ENCODE peak calls at places on chromosome 9, in eight cellular contexts. T, Y, M, E, R, H, Q and K are unnamed samples.

GRCh38 chr9:89676281-89676680 is 71.5 kb downstream of the GADD45G start:
- DNase-seq in T (no peak), Y (no peak), M (no peak), E (no peak), R (no peak), H (no peak), Q (no peak), K (peak; percentile 59)

GRCh38 chr9:15135167-15135792 is 171.7 kb downstream of the TTC39B start:
- DNase-seq in T (peak; percentile 57), Y (peak; percentile 74), M (peak; percentile 86), E (peak; percentile 84), R (peak; percentile 86), H (peak; percentile 95), Q (peak; percentile 78), K (peak; percentile 31)

GRCh38 chr9:120710110-120710981 is 3.9 kb downstream of the MEGF9 start:
- DNase-seq in T (peak; percentile 73), Y (peak; percentile 59), M (no peak), E (peak; percentile 67), R (no peak), H (peak; percentile 23), Q (peak; percentile 80), K (no peak)

GRCh38 chr9:94945191-94946144 is 219.0 kb downstream of the AOPEP start:
- DNase-seq in T (peak; percentile 82), Y (peak; percentile 86), M (peak; percentile 65), E (peak; percentile 96), R (no peak), H (no peak), Q (peak; percentile 84), K (no peak)

GRCh38 chr9:113921366-113921765 is 45.3 kb downstream of the ZNF618 start:
- DNase-seq in T (no peak), Y (no peak), M (no peak), E (no peak), R (no peak), H (no peak), Q (no peak), K (no peak)

GRCh38 chr9:114093761-114094505 is 5.2 kb downstream of the KIF12 start:
- DNase-seq in T (no peak), Y (no peak), M (no peak), E (no peak), R (no peak), H (no peak), Q (no peak), K (no peak)

GRCh38 chr9:133449760-133450159 is 10.0 kb upstream of the CACFD1 start:
- DNase-seq in T (peak; percentile 74), Y (no peak), M (peak; percentile 44), E (no peak), R (no peak), H (no peak), Q (no peak), K (no peak)

GRCh38 chr9:6049798-6050197 is 34.4 kb upstream of the RANBP6 start:
- DNase-seq in T (peak; percentile 48), Y (no peak), M (no peak), E (peak; percentile 25), R (no peak), H (peak; percentile 65), Q (no peak), K (no peak)

GRCh38 chr9:93450817-93451761 is at the start of gene FAM120A:
- DNase-seq in T (peak; percentile 81), Y (peak; percentile 72), M (peak; percentile 95), E (peak; percentile 54), R (peak; percentile 88), H (peak; percentile 75), Q (peak; percentile 58), K (no peak)

GRCh38 chr9:135500525-135501260 is at the start of gene MRPS2:
- DNase-seq in T (peak; percentile 81), Y (peak; percentile 86), M (peak; percentile 95), E (peak; percentile 77), R (peak; percentile 96), H (peak; percentile 93), Q (peak; percentile 80), K (peak; percentile 60)

GRCh38 chr9:81737871-81738507 is 48.6 kb upstream of the TLE1 start:
- DNase-seq in T (peak; percentile 78), Y (peak; percentile 88), M (peak; percentile 62), E (peak; percentile 92), R (no peak), H (no peak), Q (peak; percentile 89), K (no peak)

GRCh38 chr9:38771593-38771992 is 51.7 kb upstream of the FAM240B start:
- DNase-seq in T (no peak), Y (no peak), M (no peak), E (no peak), R (no peak), H (no peak), Q (no peak), K (no peak)

GRCh38 chr9:125494555-125494920 is 212.5 kb downstream of the MAPKAP1 start:
- DNase-seq in T (peak; percentile 9), Y (peak; percentile 35), M (no peak), E (peak; percentile 49), R (no peak), H (no peak), Q (peak; percentile 32), K (no peak)

GRCh38 chr9:81855538-81855937 is 72.7 kb upstream of the SPATA31D4 start:
- DNase-seq in T (peak; percentile 57), Y (peak; percentile 29), M (no peak), E (peak; percentile 78), R (no peak), H (no peak), Q (peak; percentile 30), K (peak; percentile 74)

GRCh38 chr9:100474082-100474949 is 1.4 kb downstream of the TMEFF1 start:
- DNase-seq in T (peak; percentile 9), Y (no peak), M (peak; percentile 46), E (no peak), R (peak; percentile 7), H (peak; percentile 54), Q (no peak), K (no peak)

GRCh38 chr9:88514247-88514646 is 20.7 kb upstream of the NXNL2 start:
- DNase-seq in T (no peak), Y (no peak), M (no peak), E (no peak), R (no peak), H (no peak), Q (no peak), K (no peak)

GRCh38 chr9:9917400-9917799 is 695.4 kb downstream of the PTPRD start:
- DNase-seq in T (no peak), Y (no peak), M (no peak), E (no peak), R (no peak), H (no peak), Q (no peak), K (no peak)

GRCh38 chr9:9919174-9919573 is 693.6 kb downstream of the PTPRD start:
- DNase-seq in T (no peak), Y (no peak), M (no peak), E (no peak), R (no peak), H (peak; percentile 48), Q (no peak), K (no peak)

GRCh38 chr9:9924369-9924768 is 688.4 kb downstream of the PTPRD start:
- DNase-seq in T (no peak), Y (no peak), M (no peak), E (peak; percentile 1), R (no peak), H (no peak), Q (peak; percentile 12), K (no peak)

GRCh38 chr9:9921771-9922170 is 691.0 kb downstream of the PTPRD start:
- DNase-seq in T (no peak), Y (no peak), M (no peak), E (no peak), R (no peak), H (no peak), Q (no peak), K (no peak)

DNA sequence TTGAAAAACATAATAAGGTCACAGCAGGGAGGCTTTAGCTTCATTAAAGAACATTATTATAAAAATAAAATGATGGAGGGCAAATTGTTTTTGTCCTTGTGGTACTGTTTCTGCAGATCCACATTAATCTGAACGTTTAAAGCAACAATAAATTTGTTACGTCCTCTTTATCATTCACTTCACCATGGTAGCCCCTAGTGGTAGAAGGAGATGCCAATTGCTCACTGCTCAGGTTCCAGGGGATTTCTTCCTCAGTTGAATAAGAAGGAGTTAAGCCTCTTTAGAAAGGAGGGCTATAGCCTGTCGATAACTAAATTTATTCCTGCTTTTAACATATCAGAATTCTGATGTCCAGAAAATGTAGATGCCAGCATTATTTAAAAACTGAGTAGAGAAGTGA is 692.4 kb downstream of the PTPRD start:
- DNase-seq in T (no peak), Y (no peak), M (no peak), E (no peak), R (no peak), H (peak; percentile 64), Q (no peak), K (no peak)
- TF ChIP-seq CTCF in T (peak; percentile 37), Y (peak; percentile 36), M (peak; percentile 18), E (peak; percentile 2), R (no peak), H (peak; percentile 69), Q (no peak), K (no peak)

GRCh38 chr9:69173497-69173890 is 583 bp upstream of the TJP2 start:
- DNase-seq in T (no peak), Y (no peak), M (no peak), E (no peak), R (no peak), H (peak; percentile 86), Q (peak; percentile 74), K (no peak)
- H3K4me3 ChIP-seq in T (peak overlapping the region; percentile 95), Y (peak overlapping the region; percentile 80), M (peak overlapping the region; percentile 68), E (peak overlapping the region; percentile 46), R (peak overlapping the region; percentile 79), H (peak overlapping the region; percentile 67), Q (peak overlapping the region; percentile 89), K (no peak overlapping the region)

GRCh38 chr9:18297532-18297872 is 176.5 kb upstream of the ADAMTSL1 start:
- DNase-seq in T (no peak), Y (no peak), M (no peak), E (no peak), R (no peak), H (peak; percentile 86), Q (no peak), K (no peak)
- TF ChIP-seq CTCF in T (peak; percentile 42), Y (peak; percentile 32), M (peak; percentile 13), E (peak; percentile 49), R (peak; percentile 31), H (peak; percentile 86), Q (peak; percentile 32), K (no peak)

GRCh38 chr9:123372766-123373446 is 16.9 kb downstream of the CRB2 start:
- DNase-seq in T (no peak), Y (no peak), M (no peak), E (no peak), R (no peak), H (no peak), Q (no peak), K (no peak)
- H3K4me3 ChIP-seq in T (no peak overlapping the region), Y (no peak overlapping the region), M (no peak overlapping the region), E (no peak overlapping the region), R (no peak overlapping the region), H (peak overlapping the region; percentile 51), Q (no peak overlapping the region), K (no peak overlapping the region)